ENCODE peak calls at places on chromosomes 1 and 21, in five cellular contexts. V is NT2/D1, A is HepG2, Z is GM12878, U is H1. L is an unnamed sample.

GRCh38 chr21:25107708-25108107 is 499.6 kb downstream of the MRPL39 start:
- DNase-seq in Z (no peak), A (no peak), U (peak), V (peak), L (no peak)

GRCh38 chr1:154342836-154343472 is 17.6 kb downstream of the ATP8B2 start:
- DNase-seq in V (no peak), U (no peak), A (no peak), Z (no peak), L (no peak)

GRCh38 chr1:1211541-1212511 is 2.1 kb downstream of the TNFRSF4 start:
- DNase-seq in U (no peak), Z (no peak), A (no peak), V (no peak), L (no peak)

GRCh38 chr1:225746361-225747179 is 31.1 kb upstream of the SRP9 start:
- DNase-seq in Z (no peak), U (peak), V (peak), A (peak), L (no peak)

GRCh38 chr1:185565314-185565713 is 168.9 kb upstream of the HMCN1 start:
- DNase-seq in V (no peak), A (peak), Z (no peak), U (no peak), L (no peak)

GRCh38 chr1:94795321-94795899 is 24.7 kb upstream of the SLC44A3 start:
- DNase-seq in U (no peak), V (no peak), Z (no peak), A (no peak), L (no peak)

GRCh38 chr1:217019475-217019874 is 296.2 kb upstream of the ESRRG start:
- DNase-seq in Z (no peak), U (no peak), A (no peak), V (no peak), L (no peak)

GRCh38 chr1:99176753-99177152 is 87.5 kb upstream of the PLPPR4 start:
- DNase-seq in U (no peak), A (no peak), V (no peak), Z (no peak), L (no peak)

GRCh38 chr1:12078938-12079861 is 16.1 kb downstream of the TNFRSF8 start:
- DNase-seq in Z (peak), A (peak), U (no peak), V (peak), L (peak)

GRCh38 chr1:202852163-202852904 is 36.6 kb downstream of the RABIF start:
- DNase-seq in U (peak), A (peak), Z (no peak), V (peak), L (peak)
- TF ChIP-seq SUZ12 in U (no peak), A (no peak), Z (no peak), V (no peak), L (no peak)

DNA sequence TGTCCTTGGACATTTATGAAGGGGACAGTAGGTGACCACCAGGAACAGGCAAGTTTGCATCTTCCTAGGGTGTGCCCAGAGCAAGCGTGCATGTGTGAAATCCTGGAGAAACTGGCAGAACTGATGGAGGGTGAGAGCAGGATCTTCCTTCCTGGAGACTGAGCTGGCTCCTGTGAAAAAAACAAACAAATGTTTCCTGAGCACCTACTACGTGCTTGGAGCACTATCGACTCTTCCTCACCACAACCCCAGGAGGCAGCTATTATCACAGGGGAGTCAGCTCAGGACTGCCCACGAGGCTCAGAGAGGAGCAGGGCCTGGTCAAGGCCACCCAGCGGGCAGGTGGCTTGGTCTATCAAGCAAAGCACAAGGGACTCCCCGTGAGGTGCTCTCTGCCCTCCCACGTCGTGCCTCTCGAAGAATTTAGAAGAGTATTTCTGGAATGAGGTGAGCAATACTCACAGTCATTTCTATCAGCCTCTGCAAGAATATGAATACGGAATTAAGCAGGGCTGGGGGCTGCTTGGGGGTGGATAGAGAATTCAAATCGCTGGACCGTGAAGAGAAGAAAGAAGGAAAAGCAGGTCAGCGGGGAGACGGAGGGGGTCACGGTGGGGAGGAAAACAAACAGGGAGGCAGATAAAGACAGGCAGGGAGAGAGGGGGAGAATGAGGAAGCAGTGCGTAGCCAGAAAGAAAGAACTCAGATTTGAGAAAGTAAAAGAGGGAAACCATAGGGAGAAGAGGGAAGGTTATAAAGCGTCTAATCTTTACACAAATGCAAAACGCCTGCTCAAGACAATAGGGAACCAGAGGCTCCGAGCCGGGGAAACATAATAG is 1.8 kb upstream of the EDN2 start:
- DNase-seq in A (no peak), V (peak), U (peak), Z (peak), L (no peak)
- TF ChIP-seq SUZ12 in A (no peak), V (no peak), U (no peak), Z (no peak), L (no peak)

DNA sequence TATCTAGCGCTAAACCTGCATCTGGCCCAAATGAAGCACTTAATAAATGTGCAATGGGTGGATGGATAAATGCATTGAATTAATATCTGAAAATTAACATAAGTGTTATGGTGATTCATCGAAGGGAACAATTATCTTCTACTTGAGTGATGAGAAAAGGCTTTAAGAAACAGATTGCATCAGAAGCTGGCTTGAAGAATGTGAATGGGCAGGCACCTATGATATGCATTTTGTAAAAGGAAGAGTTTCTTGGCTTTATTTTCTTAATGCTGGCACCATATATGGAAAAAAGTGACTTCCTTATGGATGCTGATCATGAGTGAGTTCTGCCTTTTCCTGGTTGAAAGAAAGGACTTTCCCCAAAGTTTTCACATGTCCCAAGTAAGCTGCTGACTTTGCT is 74.4 kb downstream of the SPATA46 start:
- DNase-seq in V (no peak), Z (no peak), A (no peak), U (no peak), L (no peak)
- TF ChIP-seq SUZ12 in V (no peak), Z (no peak), A (no peak), U (no peak), L (no peak)

DNA sequence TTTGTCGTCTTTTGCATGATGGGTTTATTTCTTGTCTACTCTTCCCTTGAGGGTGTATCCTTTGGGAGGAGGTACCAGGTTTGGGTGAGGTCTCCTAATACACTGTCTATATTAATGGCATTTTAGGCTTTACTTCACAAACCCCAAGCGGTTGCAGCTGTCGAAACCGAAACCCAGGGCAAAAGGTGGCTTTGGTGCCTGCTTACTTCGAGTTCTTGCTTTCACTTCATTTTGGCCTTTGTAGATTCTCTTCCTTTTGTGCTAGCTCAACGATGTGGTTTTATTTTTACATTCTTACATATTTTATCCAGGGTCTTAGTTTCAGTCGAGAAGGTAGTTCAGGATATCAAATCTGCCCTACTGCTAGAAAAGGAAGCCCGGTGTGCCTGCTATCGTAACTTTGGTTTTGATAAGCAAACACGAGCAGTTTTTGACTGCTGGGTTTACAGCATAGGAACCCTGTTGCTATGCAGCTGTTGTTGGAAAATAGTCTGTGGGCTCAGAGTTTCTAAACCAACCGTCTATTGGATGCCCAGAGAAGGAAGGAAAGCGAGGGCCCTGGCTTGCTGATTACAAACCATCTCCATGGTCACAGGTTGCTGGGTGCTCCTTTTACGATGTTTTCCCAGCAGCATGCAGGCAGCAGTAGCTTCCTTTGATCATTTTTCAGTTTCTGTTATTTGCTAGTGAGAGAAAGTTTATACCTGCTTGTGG is 9.8 kb upstream of the TSPAN2 start:
- DNase-seq in U (no peak), Z (peak), A (no peak), V (no peak), L (peak)
- TF ChIP-seq SUZ12 in U (no peak), Z (no peak), A (no peak), V (no peak), L (no peak)